ENCODE peak calls at places on chromosomes 2 and 18, in five cellular contexts. Y, S, G, W and U are unnamed samples. For H3K4me1, the result is how much of the 10 kb centered on the place peaks cover.

GRCh38 chr2:96532641-96533291 is 3.8 kb upstream of the ARID5A start:
- DNase-seq in G (no peak), S (no peak), Y (no peak), W (no peak), U (no peak)

GRCh38 chr2:104849036-104849551 is 4.8 kb upstream of the POU3F3 start:
- DNase-seq in W (no peak), S (no peak), Y (no peak), G (no peak), U (no peak)

GRCh38 chr2:159035790-159036411 is 67.5 kb downstream of the TANC1 start:
- DNase-seq in W (peak), S (peak), G (peak), Y (no peak), U (peak)

GRCh38 chr2:179422037-179422643 is 157.5 kb upstream of the SESTD1 start:
- DNase-seq in Y (peak), G (peak), W (peak), S (peak), U (no peak)

GRCh38 chr2:12737226-12738111 is 20.7 kb downstream of the TRIB2 start:
- DNase-seq in Y (no peak), G (no peak), W (no peak), S (no peak), U (no peak)

GRCh38 chr18:741931-742512 is 29.6 kb upstream of the ENOSF1 start:
- DNase-seq in S (peak), Y (no peak), G (no peak), W (no peak), U (no peak)

GRCh38 chr2:136424112-136424511 is 306.2 kb upstream of the CXCR4 start:
- DNase-seq in Y (no peak), W (no peak), S (no peak), G (no peak), U (no peak)

GRCh38 chr18:54119524-54120019 is 104.9 kb downstream of the MBD2 start:
- DNase-seq in Y (no peak), S (peak), G (no peak), W (peak), U (no peak)

GRCh38 chr18:74407888-74408287 is 49.2 kb downstream of the DIPK1C start:
- DNase-seq in G (no peak), Y (no peak), W (no peak), S (no peak), U (no peak)

GRCh38 chr18:42196651-42197050 is 241.6 kb downstream of the PIK3C3 start:
- DNase-seq in W (no peak), S (no peak), Y (no peak), G (no peak), U (no peak)

GRCh38 chr2:66695211-66695735 is 260.3 kb downstream of the MEIS1 start:
- DNase-seq in G (no peak), S (no peak), W (no peak), Y (no peak), U (no peak)

GRCh38 chr2:157875720-157876065 is 437 bp downstream of the ACVR1 start:
- DNase-seq in G (peak), Y (peak), W (no peak), S (peak), U (no peak)

GRCh38 chr2:230895536-230896345 is 29.3 kb downstream of the GPR55 start:
- DNase-seq in S (no peak), W (no peak), G (no peak), Y (no peak), U (no peak)

GRCh38 chr2:8906208-8906607 is 68.8 kb upstream of the KIDINS220 start:
- DNase-seq in W (no peak), G (no peak), S (no peak), Y (no peak), U (no peak)

GRCh38 chr2:193276988-193277387 is 1082.3 kb upstream of the TMEFF2 start:
- DNase-seq in G (no peak), Y (no peak), S (no peak), W (no peak), U (no peak)

GRCh38 chr2:217737127-217737526 is 265.7 kb downstream of the TNS1 start:
- DNase-seq in G (no peak), W (no peak), Y (no peak), S (no peak), U (no peak)

GRCh38 chr2:18122544-18123210 is 244.2 kb downstream of the KCNS3 start:
- DNase-seq in W (no peak), G (no peak), S (no peak), Y (no peak), U (no peak)

GRCh38 chr2:239934571-239935171 is 90.5 kb downstream of the NDUFA10 start:
- DNase-seq in Y (peak), S (peak), W (peak), G (no peak), U (peak)

GRCh38 chr18:44840053-44840826 is 159.6 kb downstream of the SETBP1 start:
- DNase-seq in S (no peak), G (no peak), Y (no peak), W (no peak), U (no peak)

GRCh38 chr18:2139676-2140075 is 431.6 kb downstream of the METTL4 start:
- DNase-seq in Y (no peak), S (no peak), G (no peak), W (no peak), U (no peak)

GRCh38 chr2:165905854-165906253 is 47.7 kb downstream of the TTC21B start:
- DNase-seq in S (no peak), G (no peak), Y (no peak), W (no peak), U (no peak)

GRCh38 chr18:24735504-24736243 is 275.2 kb downstream of the HRH4 start:
- DNase-seq in G (no peak), W (no peak), Y (no peak), S (no peak), U (no peak)

GRCh38 chr2:191352536-191352935 is 107.3 kb downstream of the MYO1B start:
- DNase-seq in G (no peak), S (no peak), W (no peak), Y (no peak), U (no peak)

GRCh38 chr18:80182855-80183254 is 64.5 kb downstream of the PARD6G start:
- DNase-seq in W (no peak), Y (no peak), S (no peak), G (no peak), U (no peak)

GRCh38 chr2:9951522-9952285 is at the start of gene GRHL1:
- DNase-seq in G (peak), W (peak), Y (peak), S (peak), U (peak)
- H3K4me1 ChIP-seq in G (under half), W (under half), Y (under half), S (under half), U (under half)

GRCh38 chr2:45177870-45178269 is 168.6 kb upstream of the SIX2 start:
- DNase-seq in G (no peak), W (no peak), Y (no peak), S (no peak), U (no peak)
- H3K4me1 ChIP-seq in G (under half), W (under half), Y (under half), S (under half), U (under half)

DNA sequence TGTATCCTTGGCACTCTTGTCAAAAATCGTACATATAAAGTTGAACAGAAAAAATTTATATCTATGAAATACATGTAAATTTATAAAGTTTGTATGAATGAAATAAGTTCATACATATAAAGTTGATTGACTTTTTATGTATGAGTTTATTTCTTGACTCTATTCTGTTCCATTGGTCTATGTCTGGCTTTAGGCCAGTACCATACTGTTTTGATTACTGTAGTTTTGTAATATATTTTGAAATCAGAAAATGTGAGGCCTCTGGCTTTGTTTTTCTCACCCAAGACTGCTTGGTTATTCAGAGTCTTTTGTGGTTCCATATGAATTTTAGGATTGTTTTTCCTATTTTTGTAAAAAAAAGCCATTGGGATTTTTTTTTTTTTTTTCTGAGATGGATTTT is 41.8 kb upstream of the SP9 start:
- DNase-seq in G (no peak), Y (no peak), S (no peak), W (no peak), U (no peak)
- H3K4me1 ChIP-seq in G (under half), Y (under half), S (under half), W (under half), U (under half)

GRCh38 chr2:47076126-47076506 is 79.0 kb downstream of the STPG4 start:
- DNase-seq in W (no peak), G (no peak), Y (no peak), S (no peak), U (no peak)
- H3K4me1 ChIP-seq in W (under half), G (under half), Y (half or more), S (under half), U (under half)

DNA sequence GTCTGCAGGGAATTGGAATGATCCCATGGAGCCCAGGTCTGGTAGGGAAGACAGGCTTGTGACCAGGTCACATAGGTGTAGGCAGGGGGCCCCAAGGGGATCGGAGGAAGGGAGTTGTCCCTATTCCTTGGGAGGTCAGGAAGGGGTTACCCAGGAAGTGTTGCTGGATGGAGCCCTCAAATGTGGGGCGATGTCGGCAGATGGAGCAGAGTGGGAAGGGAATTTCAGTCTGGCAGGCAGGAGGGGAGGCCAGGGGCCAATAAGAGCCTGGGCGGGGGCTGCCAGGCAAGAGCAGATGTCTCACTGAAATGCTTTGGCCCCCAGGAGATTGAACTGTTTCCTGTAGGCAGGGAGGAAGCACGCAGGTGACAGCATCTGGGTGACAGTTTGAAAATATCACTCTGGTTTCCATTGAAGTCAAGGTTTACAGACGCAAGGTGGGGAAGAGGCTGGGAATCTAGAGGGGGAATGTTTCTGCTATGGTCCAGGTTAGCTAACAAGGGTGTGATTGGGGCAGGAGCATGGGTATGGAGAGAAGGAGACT is 81.5 kb upstream of the SMAD2 start:
- DNase-seq in Y (no peak), S (no peak), G (no peak), W (no peak), U (no peak)
- H3K4me1 ChIP-seq in Y (under half), S (under half), G (under half), W (under half), U (under half)